ENCODE peak calls at places on chromosome 18, in five cellular contexts. V is heart left ventricle, H is IMR-90, L is astrocyte, G is mucosa of descending colon. A is an unnamed sample.

GRCh38 chr18:49359732-49360444 is 100.6 kb downstream of the DYM start:
- DNase-seq in V (no peak), H (peak), L (peak), G (no peak), A (peak)

GRCh38 chr18:78105611-78106010 is 856.0 kb downstream of the GALR1 start:
- DNase-seq in V (no peak), H (no peak), L (no peak), G (no peak), A (no peak)

GRCh38 chr18:75081486-75081885 is 127.5 kb downstream of the PTGR3 start:
- DNase-seq in V (no peak), H (no peak), L (no peak), G (no peak), A (no peak)

GRCh38 chr18:23596183-23596582 is 9.9 kb upstream of the NPC1 start:
- DNase-seq in V (no peak), H (no peak), L (no peak), G (no peak), A (no peak)

GRCh38 chr18:46591821-46592391 is 65.1 kb downstream of the LOXHD1 start:
- DNase-seq in V (no peak), H (no peak), L (no peak), G (no peak), A (no peak)

GRCh38 chr18:73563345-73563744 is 584.3 kb downstream of the FBXO15 start:
- DNase-seq in V (no peak), H (peak), L (peak), G (no peak), A (peak)

GRCh38 chr18:40179647-40180175 is 1775.3 kb upstream of the PIK3C3 start:
- DNase-seq in V (no peak), H (peak), L (peak), G (no peak), A (no peak)

GRCh38 chr18:2337552-2338141 is 233.7 kb downstream of the METTL4 start:
- DNase-seq in V (no peak), H (peak), L (no peak), G (peak), A (no peak)

GRCh38 chr18:44819944-44820510 is 139.3 kb downstream of the SETBP1 start:
- DNase-seq in V (peak), H (no peak), L (no peak), G (no peak), A (no peak)

GRCh38 chr18:43277164-43277600 is at the start of gene SYT4:
- DNase-seq in V (peak), H (peak), L (peak), G (peak), A (peak)

GRCh38 chr18:34650121-34650545 is 60.0 kb upstream of the DTNA start:
- DNase-seq in V (no peak), H (peak), L (peak), G (no peak), A (peak)

GRCh38 chr18:49728542-49728941 is 84.8 kb downstream of the ACAA2 start:
- DNase-seq in V (peak), H (no peak), L (no peak), G (peak), A (peak)

GRCh38 chr18:62346327-62347090 is 21.4 kb downstream of the TNFRSF11A start:
- DNase-seq in V (no peak), H (no peak), L (no peak), G (no peak), A (no peak)

GRCh38 chr18:46333371-46334199 is 229.4 kb downstream of the HAUS1 start:
- DNase-seq in V (peak), H (no peak), L (peak), G (no peak), A (no peak)

GRCh38 chr18:6482198-6482977 is 67.7 kb upstream of the L3MBTL4 start:
- DNase-seq in V (peak), H (peak), L (peak), G (peak), A (peak)

GRCh38 chr18:78743078-78743477 is 236.5 kb upstream of the SALL3 start:
- DNase-seq in V (no peak), H (no peak), L (no peak), G (no peak), A (no peak)

GRCh38 chr18:50218432-50219197 is 23.7 kb upstream of the MYO5B start:
- DNase-seq in V (no peak), H (peak), L (peak), G (peak), A (peak)

GRCh38 chr18:6039055-6039454 is 143.7 kb upstream of the TMEM200C start:
- DNase-seq in V (no peak), H (peak), L (peak), G (no peak), A (peak)

GRCh38 chr18:10290244-10291240 is 163.9 kb upstream of the APCDD1 start:
- DNase-seq in V (no peak), H (peak), L (no peak), G (no peak), A (no peak)

GRCh38 chr18:62445386-62445917 is 77.4 kb upstream of the ZCCHC2 start:
- DNase-seq in V (no peak), H (no peak), L (no peak), G (no peak), A (no peak)

GRCh38 chr18:76805221-76805620 is 17.1 kb upstream of the ZNF236 start:
- DNase-seq in V (no peak), H (peak), L (peak), G (no peak), A (peak)

GRCh38 chr18:76801567-76802505 is 20.5 kb upstream of the ZNF236 start:
- DNase-seq in V (peak), H (peak), L (no peak), G (peak), A (peak)

GRCh38 chr18:76803413-76803812 is 18.9 kb upstream of the ZNF236 start:
- DNase-seq in V (no peak), H (no peak), L (no peak), G (peak), A (no peak)

GRCh38 chr18:76806301-76806700 is 16.1 kb upstream of the ZNF236 start:
- DNase-seq in V (no peak), H (no peak), L (no peak), G (no peak), A (no peak)

DNA sequence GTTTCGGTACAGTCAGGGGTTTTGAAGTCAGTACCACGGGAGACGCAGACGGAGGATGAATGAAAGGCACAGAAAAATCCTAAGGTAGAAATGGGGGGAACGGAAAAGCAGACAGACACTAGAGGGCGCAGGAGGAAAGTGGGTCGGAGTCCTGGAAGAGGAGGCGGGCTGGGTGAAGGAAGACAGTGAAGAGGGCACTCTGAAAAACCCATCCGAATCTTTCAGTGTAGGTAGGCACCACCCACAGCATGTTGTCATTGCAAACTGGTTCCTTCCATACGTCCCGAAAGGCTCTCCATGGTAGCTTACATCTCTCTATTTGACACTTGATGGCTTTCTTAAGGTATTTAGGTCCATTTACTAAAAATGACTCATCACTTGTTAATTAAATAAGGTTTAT is 18.5 kb upstream of the ZNF236 start:
- DNase-seq in V (no peak), H (peak), L (peak), G (peak), A (peak)
- H3K4me3 ChIP-seq in V (no peak), H (no peak), L (no peak), G (no peak), A (no peak)

GRCh38 chr18:8688857-8689256 is 16.5 kb upstream of the MTCL1 start:
- DNase-seq in V (no peak), H (no peak), L (no peak), G (no peak), A (no peak)
- TF ChIP-seq CTCF in V (no peak), H (no peak), L (no peak), G (no peak), A (no peak)

DNA sequence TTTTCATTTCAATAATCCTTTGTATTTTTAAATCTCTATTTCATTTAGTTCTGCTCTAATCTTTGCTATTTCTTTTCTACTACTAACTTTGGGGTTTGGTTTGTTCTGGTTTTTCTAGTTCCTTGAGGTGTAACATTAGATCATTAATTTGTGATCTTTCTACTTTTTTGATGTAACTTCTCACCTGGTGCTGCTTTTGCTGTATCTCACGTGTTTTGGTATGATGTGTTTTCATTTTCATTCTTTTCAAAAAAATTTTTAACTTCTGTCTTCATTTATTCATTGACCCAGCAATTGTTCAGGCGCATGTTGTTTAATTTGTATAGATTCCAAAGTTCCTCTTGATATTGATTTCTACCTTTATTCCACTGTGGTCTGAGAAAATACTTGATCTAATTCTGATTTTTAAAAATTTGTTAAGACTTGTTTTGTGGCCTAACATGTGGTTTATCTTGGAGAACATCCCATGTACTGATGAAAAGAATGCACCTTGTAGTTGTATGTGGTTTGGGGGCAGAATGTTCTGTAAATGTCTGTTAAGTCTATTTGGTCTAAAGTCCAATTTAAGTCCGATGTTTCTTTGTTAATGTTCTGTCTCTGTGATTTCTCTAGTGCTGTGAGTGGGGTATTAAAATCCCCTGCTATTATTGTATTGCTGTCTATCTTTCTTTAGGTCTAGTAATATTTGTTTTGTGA is 17.3 kb upstream of the MALT1 start:
- DNase-seq in V (no peak), H (no peak), L (peak), G (no peak), A (no peak)
- H3K4me3 ChIP-seq in V (no peak), H (no peak), L (no peak), G (no peak), A (no peak)

GRCh38 chr18:12423393-12423792 is 15.7 kb downstream of the PRELID3A start:
- DNase-seq in V (no peak), H (no peak), L (no peak), G (no peak), A (no peak)

GRCh38 chr18:12423820-12424219 is 16.1 kb downstream of the PRELID3A start:
- DNase-seq in V (no peak), H (no peak), L (no peak), G (no peak), A (no peak)

GRCh38 chr18:12421732-12422131 is 14.0 kb downstream of the PRELID3A start:
- DNase-seq in V (no peak), H (no peak), L (no peak), G (no peak), A (no peak)

GRCh38 chr18:12422936-12423335 is 15.2 kb downstream of the PRELID3A start:
- DNase-seq in V (no peak), H (no peak), L (no peak), G (no peak), A (no peak)

GRCh38 chr18:12424252-12424651 is 16.5 kb downstream of the PRELID3A start:
- DNase-seq in V (no peak), H (no peak), L (no peak), G (no peak), A (no peak)
- TF ChIP-seq CTCF in V (no peak), H (no peak), L (no peak), G (no peak), A (no peak)